ENCODE peak calls at places on chromosomes 6 and 20, in seven cellular contexts. I, N, Q, W, B, F and U are unnamed samples.

GRCh38 chr6:147322299-147323162 is 118.3 kb downstream of the STXBP5 start:
- DNase-seq in I (no peak), W (no peak), F (no peak), Q (no peak), N (no peak), B (no peak), U (no peak)

GRCh38 chr6:41917528-41917927 is 3.4 kb downstream of the MED20 start:
- DNase-seq in Q (peak; percentile 87), N (peak; percentile 72), B (no peak), I (no peak), W (no peak), F (no peak), U (no peak)

GRCh38 chr6:91782789-91783188 is 1195.9 kb upstream of the MAP3K7 start:
- DNase-seq in F (no peak), N (no peak), I (no peak), W (no peak), B (no peak), Q (no peak), U (no peak)

GRCh38 chr6:50093116-50093937 is 43.6 kb upstream of the DEFB112 start:
- DNase-seq in Q (no peak), F (no peak), I (no peak), B (no peak), N (no peak), W (no peak), U (no peak)

GRCh38 chr6:119581220-119581619 is 231.7 kb upstream of the MAN1A1 start:
- DNase-seq in W (no peak), I (no peak), B (no peak), Q (no peak), F (no peak), N (no peak), U (no peak)

GRCh38 chr20:49460916-49461315 is 21.6 kb downstream of the KCNB1 start:
- DNase-seq in I (no peak), Q (no peak), N (no peak), F (no peak), B (no peak), W (no peak), U (no peak)

GRCh38 chr20:37943501-37944455 is 40.9 kb downstream of the VSTM2L start:
- DNase-seq in F (no peak), N (no peak), I (no peak), B (no peak), W (no peak), Q (no peak), U (no peak)

GRCh38 chr6:111478064-111478476 is 4.9 kb downstream of the REV3L start:
- DNase-seq in B (no peak), I (no peak), N (no peak), W (no peak), F (no peak), Q (no peak), U (no peak)

GRCh38 chr6:38281131-38281530 is 358.6 kb downstream of the BTBD9 start:
- DNase-seq in F (no peak), W (no peak), Q (no peak), N (no peak), B (no peak), I (no peak), U (no peak)

GRCh38 chr20:14790771-14791517 is 453.5 kb upstream of the FLRT3 start:
- DNase-seq in F (no peak), N (no peak), B (no peak), W (no peak), I (no peak), Q (no peak), U (no peak)

GRCh38 chr20:63134201-63134612 is 81.7 kb downstream of the YTHDF1 start:
- DNase-seq in N (no peak), I (no peak), B (no peak), Q (no peak), W (no peak), F (peak; percentile 19), U (no peak)

GRCh38 chr6:89853068-89853467 is 23.4 kb downstream of the CASP8AP2 start:
- DNase-seq in N (no peak), I (no peak), Q (no peak), W (no peak), B (no peak), F (no peak), U (no peak)

GRCh38 chr20:58268421-58268821 is 40.0 kb upstream of the ANKRD60 start:
- DNase-seq in F (no peak), Q (no peak), W (peak; percentile 42), N (no peak), B (no peak), I (no peak), U (no peak)

GRCh38 chr20:43925215-43925614 is 10.6 kb downstream of the TOX2 start:
- DNase-seq in Q (no peak), B (peak; percentile 76), W (no peak), N (no peak), I (no peak), F (peak; percentile 87), U (no peak)